ENCODE peak calls at places on chromosomes 11 and 22, in nine cellular contexts. G, B, X, K, E, P, L, Y and F are unnamed samples.

GRCh38 chr22:40975346-40975745 is 24.2 kb downstream of the RBX1 start:
- DNase-seq in B (no peak), P (no peak), E (peak; percentile 18), X (no peak), L (no peak), G (no peak), K (no peak), Y (peak; percentile 16), F (no peak)

GRCh38 chr11:8293171-8293570 is 29.5 kb upstream of the LMO1 start:
- DNase-seq in X (no peak), K (no peak), L (no peak), P (no peak), Y (no peak), B (no peak), E (no peak), G (no peak), F (no peak)

GRCh38 chr11:12693485-12694181 is 19.4 kb downstream of the TEAD1 start:
- DNase-seq in Y (peak; percentile 92), L (no peak), B (no peak), E (peak; percentile 96), P (no peak), K (peak; percentile 75), G (no peak), X (peak; percentile 100), F (no peak)

GRCh38 chr11:61413496-61413895 is 16.3 kb downstream of the CPSF7 start:
- DNase-seq in E (no peak), X (peak; percentile 31), K (no peak), L (no peak), P (no peak), G (no peak), Y (no peak), B (no peak), F (no peak)

GRCh38 chr22:25514436-25514835 is 50.0 kb upstream of the GRK3 start:
- DNase-seq in L (no peak), B (no peak), K (peak; percentile 20), E (no peak), X (no peak), G (no peak), Y (peak; percentile 4), P (no peak), F (no peak)

GRCh38 chr11:114183041-114183511 is 113.1 kb upstream of the NNMT start:
- DNase-seq in Y (no peak), X (no peak), G (peak; percentile 67), B (no peak), E (no peak), K (peak; percentile 57), L (peak; percentile 46), P (peak; percentile 55), F (peak; percentile 12)

GRCh38 chr11:62137276-62137861 is 13.6 kb downstream of the INCENP start:
- DNase-seq in Y (no peak), L (no peak), K (no peak), G (no peak), B (no peak), X (no peak), E (no peak), P (no peak), F (no peak)

GRCh38 chr22:42814215-42814614 is 42.9 kb downstream of the ARFGAP3 start:
- DNase-seq in X (no peak), K (no peak), P (no peak), B (no peak), L (no peak), G (no peak), E (no peak), Y (no peak), F (no peak)

GRCh38 chr11:69462106-69463045 is 19.1 kb upstream of the LINC01488 start:
- DNase-seq in G (no peak), E (no peak), P (no peak), X (no peak), K (no peak), B (no peak), L (no peak), Y (no peak), F (no peak)

GRCh38 chr22:43474161-43475101 is 62.6 kb downstream of the MPPED1 start:
- DNase-seq in K (no peak), E (no peak), L (no peak), X (no peak), G (no peak), B (no peak), Y (no peak), P (no peak), F (no peak)

GRCh38 chr22:24583221-24583971 is 9.5 kb downstream of the LRRC75B start:
- DNase-seq in K (no peak), P (no peak), Y (no peak), E (no peak), L (no peak), G (no peak), X (no peak), B (no peak), F (no peak)